ENCODE peak calls at places on chromosomes 3 and 15, in seven cellular contexts. W, G, H, I, T, P and X are unnamed samples. For H3K9me3 and H3K4me1, the result is how much of the 10 kb centered on the place peaks cover.

GRCh38 chr15:90957105-90957790 is 2.6 kb downstream of the RCCD1 start:
- DNase-seq in T (no peak), W (no peak), G (peak), H (no peak), I (no peak), P (no peak), X (no peak)

GRCh38 chr15:91522609-91523332 is 330.7 kb upstream of the SLCO3A1 start:
- DNase-seq in T (no peak), P (no peak), G (no peak), H (peak), I (no peak), W (no peak), X (no peak)

GRCh38 chr15:69593981-69594966 is 141.7 kb downstream of the RPLP1 start:
- DNase-seq in G (peak), P (peak), I (no peak), H (no peak), T (no peak), W (peak), X (no peak)

GRCh38 chr15:60869851-60870250 is 359.3 kb downstream of the RORA start:
- DNase-seq in T (no peak), G (no peak), W (no peak), P (no peak), I (no peak), H (no peak), X (no peak)

GRCh38 chr3:52053307-52054304 is 2.8 kb downstream of the DUSP7 start:
- DNase-seq in W (no peak), G (no peak), H (peak), P (peak), I (no peak), T (peak), X (no peak)

GRCh38 chr3:129602730-129603560 is 3.5 kb downstream of the PLXND1 start:
- DNase-seq in H (no peak), I (no peak), P (no peak), G (peak), T (peak), W (peak), X (no peak)

GRCh38 chr3:62051506-62051905 is 321.8 kb downstream of the FEZF2 start:
- DNase-seq in W (no peak), G (peak), T (no peak), P (no peak), H (no peak), I (no peak), X (peak)

GRCh38 chr3:16978234-16978920 is 93.6 kb downstream of the PLCL2 start:
- DNase-seq in H (no peak), T (no peak), G (no peak), I (no peak), P (no peak), W (no peak), X (no peak)

GRCh38 chr15:70466305-70466704 is 297.1 kb downstream of the UACA start:
- DNase-seq in T (no peak), P (no peak), I (no peak), W (no peak), G (no peak), H (no peak), X (no peak)

DNA sequence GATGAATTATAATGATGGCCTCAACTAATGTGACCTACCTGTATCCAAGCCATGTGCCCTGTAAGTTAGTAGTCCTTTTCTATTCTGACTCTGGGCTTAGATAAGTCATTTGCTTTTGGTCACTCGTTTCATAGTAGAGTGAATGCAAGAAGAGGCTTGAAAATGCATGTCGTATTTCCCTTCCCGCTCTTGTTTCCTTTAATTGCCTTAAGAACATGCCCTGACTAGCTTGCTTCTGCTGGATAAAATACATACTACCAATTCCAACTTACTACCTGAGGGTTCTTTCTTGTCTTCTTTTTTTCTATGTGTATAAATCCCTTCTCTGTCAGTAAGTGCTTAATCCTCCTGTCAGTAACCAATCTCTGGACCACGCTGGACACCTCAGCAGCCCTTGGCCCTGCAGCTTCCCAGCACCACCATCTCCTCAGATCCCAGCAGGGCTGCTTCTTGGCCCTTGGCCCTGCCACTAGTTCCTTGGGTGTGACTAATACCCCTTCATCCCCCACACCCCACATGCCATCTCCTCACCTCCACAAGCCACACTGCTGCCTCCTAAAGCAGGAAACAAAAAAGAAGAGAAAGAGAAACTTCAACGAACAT is 771.7 kb downstream of the IGSF11 start:
- DNase-seq in H (no peak), I (no peak), P (peak), G (no peak), W (no peak), T (no peak), X (no peak)
- H3K9me3 ChIP-seq in H (under half), I (under half), P (under half), G (under half), W (under half), T (under half), X (under half)

GRCh38 chr3:196127308-196128040 is 45.6 kb upstream of the TFRC start:
- DNase-seq in W (no peak), I (no peak), P (no peak), T (no peak), H (no peak), G (no peak), X (no peak)
- H3K4me3 ChIP-seq in W (no peak), I (no peak), P (no peak), T (no peak), H (peak), G (no peak), X (no peak)

GRCh38 chr15:65366122-65366892 is 11.5 kb downstream of the IGDCC3 start:
- DNase-seq in P (peak), T (no peak), G (no peak), I (no peak), W (no peak), H (no peak), X (no peak)
- H3K4me1 ChIP-seq in P (under half), T (under half), G (under half), I (under half), W (under half), H (under half), X (under half)

DNA sequence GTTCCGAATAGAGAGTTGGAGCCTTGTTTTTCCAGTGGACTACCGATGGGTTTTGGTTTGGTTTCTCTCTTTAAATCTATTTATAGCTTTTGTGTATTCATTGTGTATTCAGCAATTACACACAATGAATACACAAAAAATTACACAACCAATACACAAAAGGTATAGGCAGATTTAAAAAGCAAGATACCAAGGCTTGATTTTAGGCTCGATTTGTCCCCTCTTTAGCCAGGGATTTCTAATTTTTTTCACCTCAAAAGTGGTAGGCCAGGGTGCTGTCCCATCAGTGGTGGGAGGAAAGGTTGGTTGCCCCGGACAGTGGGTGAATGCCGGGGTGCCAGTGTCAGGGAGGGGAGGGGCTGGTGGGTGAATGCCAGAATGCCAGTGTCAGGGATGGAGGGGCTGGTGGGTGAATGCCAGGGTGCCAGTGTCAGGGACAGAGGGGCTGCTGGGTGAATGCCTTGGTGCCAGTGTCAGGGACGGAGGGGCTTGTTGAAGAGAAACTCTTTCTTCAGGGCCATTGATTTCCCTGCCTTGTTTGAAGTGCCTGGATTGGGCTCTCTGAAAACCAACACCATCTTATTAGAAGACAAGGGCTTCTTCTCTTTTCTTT is 186.2 kb downstream of the GOLGA6L6 start:
- DNase-seq in G (peak), I (no peak), W (no peak), T (peak), H (no peak), P (peak), X (peak)
- H3K9me3 ChIP-seq in G (under half), I (under half), W (under half), T (under half), H (under half), P (under half), X (under half)

GRCh38 chr3:15714448-15714847 is 83.3 kb downstream of the ANKRD28 start:
- DNase-seq in T (no peak), H (no peak), W (no peak), G (no peak), I (no peak), P (no peak), X (no peak)
- H3K4me3 ChIP-seq in T (no peak), H (no peak), W (no peak), G (no peak), I (no peak), P (no peak), X (no peak)

GRCh38 chr3:195150194-195151118 is 120.5 kb downstream of the XXYLT1 start:
- DNase-seq in I (no peak), G (peak), H (peak), W (no peak), T (peak), P (no peak), X (no peak)

GRCh38 chr3:195149292-195149691 is 121.7 kb downstream of the XXYLT1 start:
- DNase-seq in I (no peak), H (no peak), G (no peak), W (no peak), T (no peak), P (no peak), X (no peak)

GRCh38 chr3:195151866-195152526 is 119.0 kb downstream of the XXYLT1 start:
- DNase-seq in W (no peak), T (no peak), P (no peak), I (no peak), G (no peak), H (no peak), X (no peak)

GRCh38 chr3:195153121-195153520 is 117.8 kb downstream of the XXYLT1 start:
- DNase-seq in H (no peak), I (no peak), P (no peak), T (no peak), W (no peak), G (peak), X (no peak)

DNA sequence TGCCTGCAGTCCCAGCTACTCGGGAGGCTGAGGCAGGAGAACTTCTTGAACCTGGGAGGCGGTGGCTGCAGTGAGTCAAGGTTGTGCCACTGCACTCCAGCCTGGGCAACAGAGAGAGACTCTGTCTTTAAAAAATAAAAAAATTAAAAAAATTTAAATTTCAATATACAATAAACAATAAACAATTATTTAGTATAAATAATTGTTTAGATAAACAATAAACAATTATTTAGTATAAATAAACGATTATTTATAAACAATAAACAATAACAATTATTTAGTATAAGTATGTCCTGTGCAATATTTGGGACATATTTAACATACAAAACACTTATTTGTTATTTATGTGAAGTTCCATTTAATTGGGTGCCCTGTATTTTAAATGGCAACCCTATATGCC is 119.6 kb downstream of the XXYLT1 start:
- DNase-seq in P (no peak), T (no peak), I (no peak), W (no peak), G (no peak), H (no peak), X (no peak)
- H3K4me1 ChIP-seq in P (under half), T (under half), I (under half), W (under half), G (half or more), H (under half), X (under half)

GRCh38 chr15:25243800-25244097 is 195.1 kb downstream of the UBE3A start:
- DNase-seq in I (no peak), T (peak), W (no peak), P (no peak), H (no peak), G (peak), X (no peak)
- H3K9me3 ChIP-seq in I (under half), T (under half), W (under half), P (half or more), H (under half), G (under half), X (under half)